ENCODE peak calls at places on chromosomes 3 and 15, in seven cellular contexts. S is neuronal stem cell, N is A549, J is PC-3, P is GM23248, Q is fibroblast of lung, K is IMR-90. X is an unnamed sample.

GRCh38 chr3:62686916-62687315 is 188.3 kb downstream of the CADPS start:
- DNase-seq in S (no peak), N (no peak), J (no peak), P (no peak), Q (no peak), K (no peak), X (no peak)

GRCh38 chr3:100087203-100087602 is 27.1 kb downstream of the FILIP1L start:
- DNase-seq in S (no peak), N (no peak), J (peak), P (peak), Q (no peak), K (peak), X (no peak)

GRCh38 chr15:72992733-72993321 is 59.4 kb upstream of the NEO1 start:
- DNase-seq in S (no peak), N (no peak), J (no peak), P (peak), Q (no peak), K (peak), X (no peak)

GRCh38 chr3:127408022-127408683 is 120.3 kb upstream of the PRR20G start:
- DNase-seq in S (no peak), N (no peak), J (no peak), P (no peak), Q (no peak), K (no peak), X (no peak)

GRCh38 chr15:67084561-67084960 is 19.2 kb downstream of the SMAD3 start:
- DNase-seq in S (no peak), N (no peak), J (no peak), P (no peak), Q (no peak), K (no peak), X (no peak)

GRCh38 chr15:87080547-87080946 is 1000.9 kb downstream of the AGBL1 start:
- DNase-seq in S (no peak), N (no peak), J (no peak), P (no peak), Q (no peak), K (no peak), X (no peak)

GRCh38 chr3:128072454-128073184 is 20.4 kb downstream of the SEC61A1 start:
- DNase-seq in S (no peak), N (no peak), J (no peak), P (no peak), Q (no peak), K (no peak), X (no peak)

GRCh38 chr3:14780927-14781507 is 37.7 kb upstream of the FGD5 start:
- DNase-seq in S (peak), N (peak), J (peak), P (peak), Q (peak), K (peak), X (peak)

GRCh38 chr15:86833595-86833994 is 753.9 kb downstream of the AGBL1 start:
- DNase-seq in S (no peak), N (no peak), J (no peak), P (no peak), Q (no peak), K (no peak), X (no peak)

GRCh38 chr15:55829826-55830225 is 86.9 kb upstream of the PRTG start:
- DNase-seq in S (no peak), N (no peak), J (no peak), P (no peak), Q (no peak), K (no peak), X (no peak)

GRCh38 chr15:90165659-90166489 is 35.3 kb upstream of the SEMA4B start:
- DNase-seq in S (no peak), N (peak), J (peak), P (peak), Q (peak), K (peak), X (peak)

GRCh38 chr15:52180196-52180835 is 10.9 kb downstream of the GNB5 start:
- DNase-seq in S (no peak), N (no peak), J (no peak), P (peak), Q (no peak), K (no peak), X (no peak)

GRCh38 chr3:168977696-168978374 is 685.7 kb downstream of the MECOM start:
- DNase-seq in S (no peak), N (no peak), J (no peak), P (peak), Q (peak), K (peak), X (no peak)

GRCh38 chr15:89486726-89487050 is 9.7 kb downstream of the RHCG start:
- DNase-seq in S (no peak), N (no peak), J (no peak), P (peak), Q (no peak), K (no peak), X (no peak)

GRCh38 chr3:143674100-143674968 is 173.9 kb downstream of the SLC9A9 start:
- DNase-seq in S (peak), N (peak), J (peak), P (peak), Q (peak), K (peak), X (peak)

GRCh38 chr15:83869329-83869728 is 215.4 kb downstream of the ADAMTSL3 start:
- DNase-seq in S (no peak), N (no peak), J (no peak), P (no peak), Q (no peak), K (no peak), X (no peak)

GRCh38 chr3:171461087-171461917 is 1.1 kb upstream of the TNIK start:
- DNase-seq in S (peak), N (peak), J (peak), P (peak), Q (peak), K (peak), X (peak)
- H3K4me2 ChIP-seq in S (peak), N (peak), J (peak), P (peak), Q (peak), K (peak), X (peak)

DNA sequence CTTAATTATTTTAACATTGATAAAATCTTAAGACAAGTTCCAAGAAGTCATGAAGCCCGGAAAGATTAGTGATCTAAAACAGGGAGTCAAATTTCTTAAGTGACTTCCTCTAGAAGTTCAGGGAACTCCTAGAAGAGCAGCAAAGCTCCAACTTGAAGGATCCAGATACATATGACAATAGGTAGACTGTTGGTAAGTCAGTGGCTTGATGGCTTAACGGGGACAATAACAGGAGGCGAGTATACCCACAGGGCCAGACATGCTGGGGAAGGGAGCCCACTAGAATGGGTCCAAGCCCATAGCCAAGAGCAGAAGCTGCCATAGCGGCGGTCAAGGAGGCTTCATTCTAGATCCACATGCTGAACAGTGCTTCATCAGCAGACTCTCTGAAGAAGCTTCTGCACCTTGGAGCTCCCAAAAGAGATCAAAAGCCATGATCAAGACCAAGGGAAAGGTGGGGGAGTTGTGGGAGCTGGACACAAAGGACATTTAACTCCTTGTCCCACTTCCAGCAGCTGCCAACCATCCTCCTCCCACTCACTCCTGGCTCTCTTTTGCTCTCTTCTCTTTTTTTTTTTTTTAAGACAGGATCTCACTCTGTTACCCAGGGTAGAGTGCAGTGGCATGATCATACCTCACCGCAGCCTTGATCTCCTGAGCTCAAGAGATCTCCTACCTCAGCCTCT is 10.2 kb upstream of the CA12 start:
- DNase-seq in S (no peak), N (no peak), J (no peak), P (no peak), Q (no peak), K (no peak), X (no peak)
- H3K4me2 ChIP-seq in S (no peak), N (no peak), J (no peak), P (no peak), Q (no peak), K (no peak), X (no peak)

DNA sequence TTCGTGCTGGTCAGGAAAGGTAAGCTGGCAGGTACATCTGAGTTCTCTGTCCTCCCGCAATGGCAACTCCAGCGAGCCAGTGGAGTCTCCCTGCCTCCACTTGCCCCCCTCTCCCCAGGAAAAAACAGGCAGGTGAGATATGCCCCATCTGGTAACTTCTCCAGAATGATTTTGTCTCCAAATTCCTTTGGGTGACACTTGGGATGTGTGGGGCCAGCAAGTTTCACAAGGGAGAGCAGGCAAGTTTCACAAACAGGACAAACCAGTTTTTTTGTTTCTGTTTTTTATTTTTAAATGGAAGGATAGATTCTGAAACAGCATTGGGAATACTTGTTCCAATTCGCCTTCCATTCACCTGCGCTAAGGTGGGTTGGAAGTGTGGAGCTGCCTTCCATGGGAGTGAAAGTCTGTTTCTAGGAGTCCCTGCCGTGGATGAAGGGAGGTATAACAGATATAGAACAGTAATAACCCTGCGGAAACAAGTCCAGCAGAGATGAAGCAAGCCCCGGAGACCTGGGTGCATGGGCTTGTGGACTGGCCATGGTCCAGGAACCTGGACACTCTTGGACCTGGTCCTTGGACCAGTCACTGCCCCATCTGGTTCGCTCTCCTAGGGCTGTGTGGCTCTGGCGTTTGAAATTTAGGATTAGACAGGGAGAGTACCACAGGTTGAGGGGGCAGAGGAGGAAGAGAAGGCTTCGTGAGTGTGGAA is 22.9 kb upstream of the KIF23 start:
- DNase-seq in S (no peak), N (no peak), J (peak), P (peak), Q (no peak), K (no peak), X (peak)
- H3K4me2 ChIP-seq in S (no peak), N (no peak), J (peak), P (peak), Q (no peak), K (no peak), X (peak)

GRCh38 chr3:37161351-37161750 is 13.0 kb downstream of the LRRFIP2 start:
- DNase-seq in S (no peak), N (no peak), J (no peak), P (peak), Q (no peak), K (peak), X (no peak)

GRCh38 chr3:37163262-37164020 is 10.9 kb downstream of the LRRFIP2 start:
- DNase-seq in S (no peak), N (no peak), J (no peak), P (peak), Q (peak), K (peak), X (no peak)

DNA sequence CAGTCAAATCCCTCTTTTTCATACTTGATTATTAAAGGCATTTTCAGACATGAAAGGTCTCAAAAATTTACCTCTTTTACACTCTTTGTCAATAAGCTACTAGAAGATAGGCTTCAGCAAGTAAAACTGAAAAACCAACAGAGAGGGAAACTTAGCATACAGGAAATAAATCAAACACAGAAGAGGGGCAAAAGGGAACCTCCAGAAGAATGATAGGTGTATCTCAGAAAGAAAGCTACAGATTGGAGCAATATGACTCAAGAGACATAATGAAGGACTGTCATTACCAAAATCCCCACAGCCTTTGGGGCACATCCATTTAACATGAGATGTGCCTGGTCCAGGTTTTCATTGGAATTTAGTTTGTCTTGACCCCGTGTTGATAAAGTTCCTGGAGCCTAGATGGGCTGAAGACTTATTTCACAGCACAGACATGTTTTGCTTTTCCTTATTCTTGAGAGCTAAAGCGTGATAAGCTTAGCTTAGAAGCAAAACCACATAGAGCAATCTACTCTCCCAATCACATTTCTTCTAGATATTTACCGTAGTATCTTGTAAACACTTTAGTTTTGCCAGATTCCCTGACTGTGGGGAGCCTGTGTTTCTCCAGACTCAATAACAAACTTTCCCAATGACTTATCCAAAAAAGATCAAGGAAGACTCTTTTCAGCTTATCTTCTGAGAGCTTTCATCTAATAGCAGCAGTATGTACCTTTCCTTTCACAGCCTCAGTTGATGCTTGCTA is 11.7 kb downstream of the LRRFIP2 start:
- DNase-seq in S (no peak), N (no peak), J (no peak), P (no peak), Q (no peak), K (no peak), X (no peak)
- H3K4me2 ChIP-seq in S (no peak), N (no peak), J (no peak), P (peak), Q (peak), K (peak), X (no peak)

GRCh38 chr3:142588708-142589107 is 7.5 kb upstream of the PLS1 start:
- DNase-seq in S (no peak), N (no peak), J (no peak), P (peak), Q (no peak), K (no peak), X (no peak)

GRCh38 chr3:142586803-142587406 is 8.4 kb upstream of the ATR start:
- DNase-seq in S (peak), N (peak), J (peak), P (peak), Q (peak), K (peak), X (peak)
- H3K4me2 ChIP-seq in S (no peak), N (peak), J (peak), P (peak), Q (no peak), K (no peak), X (peak)

GRCh38 chr3:39519554-39519953 is 52.1 kb downstream of the MOBP start:
- DNase-seq in S (no peak), N (no peak), J (no peak), P (no peak), Q (no peak), K (no peak), X (no peak)

GRCh38 chr3:39519076-39519475 is 51.6 kb downstream of the MOBP start:
- DNase-seq in S (no peak), N (no peak), J (no peak), P (no peak), Q (no peak), K (no peak), X (no peak)

GRCh38 chr3:39513801-39514369 is 46.4 kb downstream of the MOBP start:
- DNase-seq in S (no peak), N (no peak), J (no peak), P (no peak), Q (no peak), K (no peak), X (no peak)

GRCh38 chr3:39521456-39521855 is 54.0 kb downstream of the MOBP start:
- DNase-seq in S (no peak), N (no peak), J (no peak), P (no peak), Q (no peak), K (no peak), X (no peak)

GRCh38 chr3:39515681-39516441 is 48.4 kb downstream of the MOBP start:
- DNase-seq in S (no peak), N (no peak), J (no peak), P (no peak), Q (no peak), K (no peak), X (no peak)
- H3K4me2 ChIP-seq in S (no peak), N (no peak), J (no peak), P (no peak), Q (no peak), K (no peak), X (no peak)

GRCh38 chr15:59332009-59332408 is 40.7 kb downstream of the MYO1E start:
- DNase-seq in S (no peak), N (no peak), J (no peak), P (no peak), Q (no peak), K (no peak), X (no peak)
- H3K4me2 ChIP-seq in S (no peak), N (peak), J (no peak), P (no peak), Q (no peak), K (no peak), X (no peak)